ENCODE peak calls at places on chromosomes 16 and 17, in six cellular contexts. One of them, this sample, is unnamed.

GRCh38 chr16:22306788-22307187 is 9.6 kb downstream of the POLR3E start:
- DNase-seq in retinal pigment epithelial cell: no peak
- DNase-seq in dorsolateral prefrontal cortex: no peak
- DNase-seq in omental fat pad: no peak
- DNase-seq in HL-60: no peak
- DNase-seq in left ventricle myocardium inferior: no peak
- DNase-seq in this sample: peak

GRCh38 chr17:59167571-59168001 is 12.0 kb downstream of the PRR11 start:
- DNase-seq in retinal pigment epithelial cell: no peak
- DNase-seq in dorsolateral prefrontal cortex: no peak
- DNase-seq in omental fat pad: no peak
- DNase-seq in HL-60: no peak
- DNase-seq in left ventricle myocardium inferior: no peak
- DNase-seq in this sample: no peak

GRCh38 chr16:704552-705380 is 835 bp downstream of the FBXL16 start:
- DNase-seq in retinal pigment epithelial cell: no peak
- DNase-seq in dorsolateral prefrontal cortex: no peak
- DNase-seq in omental fat pad: no peak
- DNase-seq in HL-60: no peak
- DNase-seq in left ventricle myocardium inferior: no peak
- DNase-seq in this sample: no peak

GRCh38 chr16:51154271-51155171 is 3.5 kb upstream of the SALL1 start:
- DNase-seq in retinal pigment epithelial cell: no peak
- DNase-seq in dorsolateral prefrontal cortex: peak
- DNase-seq in omental fat pad: no peak
- DNase-seq in HL-60: no peak
- DNase-seq in left ventricle myocardium inferior: no peak
- DNase-seq in this sample: no peak

GRCh38 chr16:29182501-29182900 is 197.6 kb downstream of the LAT start:
- DNase-seq in retinal pigment epithelial cell: no peak
- DNase-seq in dorsolateral prefrontal cortex: no peak
- DNase-seq in omental fat pad: peak
- DNase-seq in HL-60: no peak
- DNase-seq in left ventricle myocardium inferior: peak
- DNase-seq in this sample: no peak

GRCh38 chr16:54403580-54403979 is 117.0 kb upstream of the IRX3 start:
- DNase-seq in retinal pigment epithelial cell: no peak
- DNase-seq in dorsolateral prefrontal cortex: no peak
- DNase-seq in omental fat pad: no peak
- DNase-seq in HL-60: no peak
- DNase-seq in left ventricle myocardium inferior: no peak
- DNase-seq in this sample: no peak

GRCh38 chr17:79981661-79982101 is 54.0 kb downstream of the TBC1D16 start:
- DNase-seq in retinal pigment epithelial cell: peak
- DNase-seq in dorsolateral prefrontal cortex: peak
- DNase-seq in omental fat pad: no peak
- DNase-seq in HL-60: no peak
- DNase-seq in left ventricle myocardium inferior: no peak
- DNase-seq in this sample: peak

GRCh38 chr16:73170587-73170986 is 122.7 kb upstream of the ZFHX3 start:
- DNase-seq in retinal pigment epithelial cell: no peak
- DNase-seq in dorsolateral prefrontal cortex: no peak
- DNase-seq in omental fat pad: no peak
- DNase-seq in HL-60: no peak
- DNase-seq in left ventricle myocardium inferior: no peak
- DNase-seq in this sample: no peak

GRCh38 chr17:49887744-49888360 is 40.0 kb upstream of the TAC4 start:
- DNase-seq in retinal pigment epithelial cell: no peak
- DNase-seq in dorsolateral prefrontal cortex: no peak
- DNase-seq in omental fat pad: no peak
- DNase-seq in HL-60: no peak
- DNase-seq in left ventricle myocardium inferior: no peak
- DNase-seq in this sample: no peak

GRCh38 chr17:50355336-50355700 is 9.4 kb downstream of the XYLT2 start:
- DNase-seq in retinal pigment epithelial cell: no peak
- DNase-seq in dorsolateral prefrontal cortex: no peak
- DNase-seq in omental fat pad: no peak
- DNase-seq in HL-60: no peak
- DNase-seq in left ventricle myocardium inferior: no peak
- DNase-seq in this sample: no peak

GRCh38 chr16:89686520-89687091 is at the start of gene CDK10:
- DNase-seq in retinal pigment epithelial cell: peak
- DNase-seq in dorsolateral prefrontal cortex: peak
- DNase-seq in omental fat pad: peak
- DNase-seq in HL-60: peak
- DNase-seq in left ventricle myocardium inferior: peak
- DNase-seq in this sample: peak

GRCh38 chr17:15453782-15454181 is 13.6 kb downstream of the CDRT4 start:
- DNase-seq in retinal pigment epithelial cell: no peak
- DNase-seq in dorsolateral prefrontal cortex: no peak
- DNase-seq in omental fat pad: no peak
- DNase-seq in HL-60: no peak
- DNase-seq in left ventricle myocardium inferior: no peak
- DNase-seq in this sample: no peak

GRCh38 chr17:15456486-15456885 is 10.9 kb downstream of the CDRT4 start:
- DNase-seq in retinal pigment epithelial cell: no peak
- DNase-seq in dorsolateral prefrontal cortex: no peak
- DNase-seq in omental fat pad: no peak
- DNase-seq in HL-60: no peak
- DNase-seq in left ventricle myocardium inferior: peak
- DNase-seq in this sample: no peak

GRCh38 chr17:15453246-15453645 is 14.2 kb downstream of the CDRT4 start:
- DNase-seq in retinal pigment epithelial cell: no peak
- DNase-seq in dorsolateral prefrontal cortex: no peak
- DNase-seq in omental fat pad: no peak
- DNase-seq in HL-60: no peak
- DNase-seq in left ventricle myocardium inferior: no peak
- DNase-seq in this sample: no peak

GRCh38 chr17:15452746-15453145 is 14.7 kb downstream of the CDRT4 start:
- DNase-seq in retinal pigment epithelial cell: no peak
- DNase-seq in dorsolateral prefrontal cortex: no peak
- DNase-seq in omental fat pad: no peak
- DNase-seq in HL-60: no peak
- DNase-seq in left ventricle myocardium inferior: no peak
- DNase-seq in this sample: no peak

GRCh38 chr17:15454328-15454727 is 13.1 kb downstream of the CDRT4 start:
- DNase-seq in retinal pigment epithelial cell: no peak
- DNase-seq in dorsolateral prefrontal cortex: no peak
- DNase-seq in omental fat pad: no peak
- DNase-seq in HL-60: no peak
- DNase-seq in left ventricle myocardium inferior: no peak
- DNase-seq in this sample: no peak
- TF ChIP-seq CTCF in retinal pigment epithelial cell: no peak
- TF ChIP-seq CTCF in dorsolateral prefrontal cortex: no peak
- TF ChIP-seq CTCF in omental fat pad: no peak
- TF ChIP-seq CTCF in HL-60: no peak
- TF ChIP-seq CTCF in left ventricle myocardium inferior: no peak
- TF ChIP-seq CTCF in this sample: no peak

GRCh38 chr17:30199600-30199999 is 35.9 kb downstream of the SLC6A4 start:
- DNase-seq in retinal pigment epithelial cell: no peak
- DNase-seq in dorsolateral prefrontal cortex: no peak
- DNase-seq in omental fat pad: no peak
- DNase-seq in HL-60: no peak
- DNase-seq in left ventricle myocardium inferior: no peak
- DNase-seq in this sample: no peak

GRCh38 chr17:30208214-30208613 is 27.3 kb downstream of the SLC6A4 start:
- DNase-seq in retinal pigment epithelial cell: no peak
- DNase-seq in dorsolateral prefrontal cortex: no peak
- DNase-seq in omental fat pad: no peak
- DNase-seq in HL-60: no peak
- DNase-seq in left ventricle myocardium inferior: no peak
- DNase-seq in this sample: no peak

GRCh38 chr17:30200086-30200485 is 35.4 kb downstream of the SLC6A4 start:
- DNase-seq in retinal pigment epithelial cell: no peak
- DNase-seq in dorsolateral prefrontal cortex: no peak
- DNase-seq in omental fat pad: no peak
- DNase-seq in HL-60: no peak
- DNase-seq in left ventricle myocardium inferior: no peak
- DNase-seq in this sample: no peak

GRCh38 chr17:30207655-30208054 is 27.8 kb downstream of the SLC6A4 start:
- DNase-seq in retinal pigment epithelial cell: no peak
- DNase-seq in dorsolateral prefrontal cortex: no peak
- DNase-seq in omental fat pad: no peak
- DNase-seq in HL-60: no peak
- DNase-seq in left ventricle myocardium inferior: no peak
- DNase-seq in this sample: no peak

GRCh38 chr17:30203471-30203981 is 32.0 kb downstream of the SLC6A4 start:
- DNase-seq in retinal pigment epithelial cell: no peak
- DNase-seq in dorsolateral prefrontal cortex: no peak
- DNase-seq in omental fat pad: no peak
- DNase-seq in HL-60: no peak
- DNase-seq in left ventricle myocardium inferior: no peak
- DNase-seq in this sample: no peak
- TF ChIP-seq CTCF in retinal pigment epithelial cell: no peak
- TF ChIP-seq CTCF in dorsolateral prefrontal cortex: no peak
- TF ChIP-seq CTCF in omental fat pad: no peak
- TF ChIP-seq CTCF in HL-60: no peak
- TF ChIP-seq CTCF in left ventricle myocardium inferior: no peak
- TF ChIP-seq CTCF in this sample: no peak

GRCh38 chr17:75064460-75064859 is 17.4 kb downstream of the KCTD2 start:
- DNase-seq in retinal pigment epithelial cell: no peak
- DNase-seq in dorsolateral prefrontal cortex: no peak
- DNase-seq in omental fat pad: no peak
- DNase-seq in HL-60: no peak
- DNase-seq in left ventricle myocardium inferior: no peak
- DNase-seq in this sample: no peak

GRCh38 chr17:75063626-75064025 is 16.6 kb downstream of the KCTD2 start:
- DNase-seq in retinal pigment epithelial cell: no peak
- DNase-seq in dorsolateral prefrontal cortex: no peak
- DNase-seq in omental fat pad: no peak
- DNase-seq in HL-60: no peak
- DNase-seq in left ventricle myocardium inferior: no peak
- DNase-seq in this sample: no peak

GRCh38 chr17:75065562-75066151 is 18.6 kb downstream of the KCTD2 start:
- DNase-seq in retinal pigment epithelial cell: no peak
- DNase-seq in dorsolateral prefrontal cortex: no peak
- DNase-seq in omental fat pad: no peak
- DNase-seq in HL-60: no peak
- DNase-seq in left ventricle myocardium inferior: no peak
- DNase-seq in this sample: no peak

GRCh38 chr17:75064040-75064439 is 17.0 kb downstream of the KCTD2 start:
- DNase-seq in retinal pigment epithelial cell: no peak
- DNase-seq in dorsolateral prefrontal cortex: no peak
- DNase-seq in omental fat pad: no peak
- DNase-seq in HL-60: no peak
- DNase-seq in left ventricle myocardium inferior: no peak
- DNase-seq in this sample: no peak

DNA sequence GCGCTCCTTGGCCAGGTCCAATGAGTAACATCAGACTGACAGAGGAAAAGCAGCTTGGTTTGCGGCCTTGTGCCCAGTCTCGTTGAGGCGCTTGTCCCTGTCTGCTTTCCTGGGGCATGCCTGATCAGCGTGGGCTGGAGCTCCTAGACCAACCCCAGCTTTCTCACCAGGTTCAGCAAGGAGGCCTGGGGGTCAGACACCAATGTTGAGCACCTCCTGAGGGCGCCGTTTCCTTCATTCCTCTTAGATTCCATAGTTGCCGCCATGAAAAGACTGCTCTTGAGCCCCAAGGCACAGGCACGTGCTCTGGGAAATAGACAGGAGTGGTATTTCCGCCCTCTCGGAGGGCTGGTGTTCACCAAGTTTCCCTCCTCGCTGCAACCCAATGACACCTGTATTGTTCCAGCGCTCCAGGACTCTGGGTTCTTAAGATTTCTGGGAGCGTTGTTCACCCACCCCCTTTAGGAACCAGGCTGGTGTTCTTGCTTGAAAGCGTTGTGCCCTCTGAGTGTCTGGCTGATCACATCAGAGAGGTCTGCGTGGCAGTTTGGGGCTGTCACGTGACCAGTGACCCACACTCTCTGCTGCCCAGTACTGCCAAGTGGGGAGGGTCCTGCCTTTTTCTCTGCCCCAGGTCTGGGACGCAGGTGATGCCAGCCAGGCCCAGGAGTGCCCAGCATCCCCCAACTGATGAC is 18.0 kb downstream of the KCTD2 start:
- DNase-seq in retinal pigment epithelial cell: no peak
- DNase-seq in dorsolateral prefrontal cortex: no peak
- DNase-seq in omental fat pad: no peak
- DNase-seq in HL-60: no peak
- DNase-seq in left ventricle myocardium inferior: no peak
- DNase-seq in this sample: no peak
- TF ChIP-seq CTCF in retinal pigment epithelial cell: peak
- TF ChIP-seq CTCF in dorsolateral prefrontal cortex: no peak
- TF ChIP-seq CTCF in omental fat pad: no peak
- TF ChIP-seq CTCF in HL-60: no peak
- TF ChIP-seq CTCF in left ventricle myocardium inferior: no peak
- TF ChIP-seq CTCF in this sample: no peak

GRCh38 chr17:33290156-33290697 is 2.9 kb downstream of the ASIC2 start:
- DNase-seq in retinal pigment epithelial cell: no peak
- DNase-seq in dorsolateral prefrontal cortex: peak
- DNase-seq in omental fat pad: no peak
- DNase-seq in HL-60: no peak
- DNase-seq in left ventricle myocardium inferior: no peak
- DNase-seq in this sample: no peak

GRCh38 chr17:33291248-33292183 is 1.6 kb downstream of the ASIC2 start:
- DNase-seq in retinal pigment epithelial cell: no peak
- DNase-seq in dorsolateral prefrontal cortex: peak
- DNase-seq in omental fat pad: no peak
- DNase-seq in HL-60: peak
- DNase-seq in left ventricle myocardium inferior: no peak
- DNase-seq in this sample: no peak

GRCh38 chr17:33292981-33293867 is at the start of gene ASIC2:
- DNase-seq in retinal pigment epithelial cell: no peak
- DNase-seq in dorsolateral prefrontal cortex: peak
- DNase-seq in omental fat pad: no peak
- DNase-seq in HL-60: no peak
- DNase-seq in left ventricle myocardium inferior: no peak
- DNase-seq in this sample: no peak

GRCh38 chr17:33294994-33295393 is 1.9 kb upstream of the ASIC2 start:
- DNase-seq in retinal pigment epithelial cell: no peak
- DNase-seq in dorsolateral prefrontal cortex: no peak
- DNase-seq in omental fat pad: no peak
- DNase-seq in HL-60: no peak
- DNase-seq in left ventricle myocardium inferior: no peak
- DNase-seq in this sample: no peak

DNA sequence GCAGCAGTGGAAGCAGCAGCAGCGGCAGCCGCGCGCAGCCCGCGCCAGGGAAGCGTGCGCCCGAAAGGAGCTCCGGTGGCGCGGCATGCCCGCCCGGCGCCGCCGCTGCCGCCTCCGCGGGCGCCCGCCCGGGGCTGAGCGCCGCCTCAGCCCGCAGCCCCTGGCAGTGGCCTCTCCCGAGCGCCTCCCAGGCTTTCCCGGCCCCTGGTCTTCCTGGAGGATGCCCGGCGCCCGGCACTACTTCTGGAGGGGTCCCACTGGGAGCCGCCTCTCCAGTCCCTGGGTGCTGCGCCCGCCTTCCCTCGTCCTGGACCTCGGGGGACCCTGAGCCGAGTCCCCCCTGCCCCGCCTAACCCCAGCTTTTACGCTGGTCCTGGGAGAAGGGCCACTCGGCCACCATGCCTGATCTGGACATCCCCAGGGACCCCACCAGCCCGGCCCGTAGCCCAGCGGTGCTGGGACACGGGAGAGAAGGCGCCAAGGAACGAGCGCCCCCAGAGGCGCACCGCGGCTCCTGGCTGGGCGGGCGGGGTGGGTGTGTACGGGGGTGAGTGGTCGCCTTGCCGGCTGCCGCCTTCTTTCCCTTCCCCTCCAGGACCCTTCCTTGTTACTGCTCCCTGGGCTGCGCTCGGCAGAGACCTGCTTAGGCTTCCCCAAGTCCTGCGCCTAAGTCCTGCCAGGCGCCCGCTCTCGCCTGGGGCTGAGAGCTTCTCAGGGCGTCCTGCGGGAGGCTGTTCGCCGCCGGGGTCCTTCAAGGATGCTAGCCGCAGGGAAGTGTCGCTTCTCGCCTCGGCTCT is 713 bp downstream of the ASIC2 start:
- DNase-seq in retinal pigment epithelial cell: no peak
- DNase-seq in dorsolateral prefrontal cortex: no peak
- DNase-seq in omental fat pad: no peak
- DNase-seq in HL-60: no peak
- DNase-seq in left ventricle myocardium inferior: no peak
- DNase-seq in this sample: no peak
- TF ChIP-seq CTCF in retinal pigment epithelial cell: peak
- TF ChIP-seq CTCF in dorsolateral prefrontal cortex: peak
- TF ChIP-seq CTCF in omental fat pad: no peak
- TF ChIP-seq CTCF in HL-60: no peak
- TF ChIP-seq CTCF in left ventricle myocardium inferior: peak
- TF ChIP-seq CTCF in this sample: no peak